ENCODE peak calls at places on chromosomes 11 and 22, in five cellular contexts. R is GM04504, U is RPMI7951, O is IMR-90, D is cardiac fibroblast. G is an unnamed sample.

GRCh38 chr11:28673687-28674431 is 565.7 kb downstream of the METTL15 start:
- DNase-seq in O (peak; percentile 13), D (no peak), U (peak; percentile 78), R (peak; percentile 78), G (peak; percentile 84)

GRCh38 chr11:17590463-17590862 is 43.4 kb downstream of the OTOG start:
- DNase-seq in R (no peak), D (no peak), U (no peak), O (no peak), G (no peak)

GRCh38 chr11:105177658-105178057 is 38.1 kb upstream of the CARD18 start:
- DNase-seq in O (peak; percentile 92), D (peak; percentile 88), R (peak; percentile 73), U (peak; percentile 59), G (peak; percentile 86)

GRCh38 chr11:360326-361280 is 8.7 kb upstream of the B4GALNT4 start:
- DNase-seq in R (no peak), U (no peak), O (no peak), D (no peak), G (no peak)

GRCh38 chr11:101867951-101868350 is 46.9 kb upstream of the CEP126 start:
- DNase-seq in D (no peak), O (peak; percentile 58), R (no peak), U (no peak), G (peak; percentile 75)

GRCh38 chr22:28172948-28173360 is 253.9 kb upstream of the PITPNB start:
- DNase-seq in O (no peak), U (peak; percentile 41), D (no peak), R (no peak), G (peak; percentile 83)

GRCh38 chr11:113859665-113860064 is 15.7 kb downstream of the USP28 start:
- DNase-seq in D (no peak), O (no peak), R (no peak), U (no peak), G (peak; percentile 7)

GRCh38 chr11:127362754-127363153 is 362.2 kb upstream of the KIRREL3 start:
- DNase-seq in U (no peak), O (no peak), R (no peak), D (no peak), G (no peak)

GRCh38 chr11:2077061-2077802 is 62.0 kb downstream of the IGF2 start:
- DNase-seq in U (peak; percentile 67), O (peak; percentile 65), R (no peak), D (peak; percentile 38), G (peak; percentile 92)

GRCh38 chr11:125990244-125990643 is 44.4 kb downstream of the VSIG10L2 start:
- DNase-seq in R (peak; percentile 9), U (peak; percentile 72), O (peak; percentile 67), D (peak; percentile 74), G (peak; percentile 88)